ENCODE peak calls at places on chromosome 1, in five cellular contexts. G is SJCRH30, Y is colonic mucosa, D is cardiac muscle cell, W is GM23248. C is an unnamed sample. For H3K4me1, the result is how much of the 10 kb centered on the place peaks cover.

GRCh38 chr1:198620951-198621824 is 17.7 kb upstream of the PTPRC start:
- DNase-seq in G (peak), Y (no peak), D (no peak), W (no peak), C (no peak)

GRCh38 chr1:46724991-46725735 is 6.2 kb upstream of the EFCAB14 start:
- DNase-seq in G (peak), Y (peak), D (peak), W (peak), C (peak)

GRCh38 chr1:68173283-68174172 is 58.8 kb downstream of the WLS start:
- DNase-seq in G (peak), Y (no peak), D (no peak), W (peak), C (no peak)

GRCh38 chr1:30908446-30908885 is at the start of gene SDC3:
- DNase-seq in G (peak), Y (no peak), D (peak), W (peak), C (peak)

GRCh38 chr1:79437540-79437939 is 431.0 kb upstream of the ADGRL4 start:
- DNase-seq in G (no peak), Y (no peak), D (no peak), W (no peak), C (no peak)

GRCh38 chr1:221788466-221788865 is 46.6 kb upstream of the DUSP10 start:
- DNase-seq in G (no peak), Y (no peak), D (no peak), W (no peak), C (no peak)

GRCh38 chr1:183568176-183569041 is 21.9 kb downstream of the NCF2 start:
- DNase-seq in G (no peak), Y (no peak), D (no peak), W (no peak), C (no peak)

GRCh38 chr1:226730064-226730463 is 9.0 kb downstream of the ITPKB start:
- DNase-seq in G (no peak), Y (no peak), D (no peak), W (no peak), C (no peak)

GRCh38 chr1:228400237-228400651 is 6.4 kb downstream of the TRIM11 start:
- DNase-seq in G (no peak), Y (no peak), D (no peak), W (no peak), C (no peak)

GRCh38 chr1:20988030-20988825 is 188.5 kb downstream of the EIF4G3 start:
- DNase-seq in G (no peak), Y (no peak), D (no peak), W (no peak), C (no peak)

GRCh38 chr1:43444827-43445225 is 8.9 kb downstream of the HYI start:
- DNase-seq in G (no peak), Y (no peak), D (peak), W (no peak), C (peak)

GRCh38 chr1:209756608-209757445 is 974 bp downstream of the TRAF3IP3 start:
- DNase-seq in G (no peak), Y (no peak), D (no peak), W (no peak), C (peak)

GRCh38 chr1:33256701-33257387 is 552 bp downstream of the ZNF362 start:
- DNase-seq in G (peak), Y (peak), D (peak), W (peak), C (peak)

GRCh38 chr1:189220750-189221149 is 1256.9 kb downstream of the BRINP3 start:
- DNase-seq in G (no peak), Y (no peak), D (no peak), W (no peak), C (no peak)

GRCh38 chr1:241465673-241466072 is 53.9 kb downstream of the FH start:
- DNase-seq in G (no peak), Y (no peak), D (no peak), W (no peak), C (no peak)

GRCh38 chr1:71294178-71294577 is 213.3 kb upstream of the ZRANB2 start:
- DNase-seq in G (no peak), Y (no peak), D (no peak), W (peak), C (no peak)

GRCh38 chr1:17527036-17527914 is 12.2 kb upstream of the ARHGEF10L start:
- DNase-seq in G (no peak), Y (peak), D (no peak), W (peak), C (no peak)

GRCh38 chr1:55827350-55827749 is 612.2 kb upstream of the USP24 start:
- DNase-seq in G (no peak), Y (peak), D (no peak), W (peak), C (no peak)

GRCh38 chr1:18119978-18120377 is 12.4 kb downstream of the IGSF21 start:
- DNase-seq in G (no peak), Y (no peak), D (no peak), W (no peak), C (no peak)

GRCh38 chr1:21184266-21184665 is 7.6 kb upstream of the EIF4G3 start:
- DNase-seq in G (no peak), Y (no peak), D (peak), W (no peak), C (no peak)

GRCh38 chr1:220803401-220804201 is 16.9 kb downstream of the MTARC1 start:
- DNase-seq in G (no peak), Y (peak), D (no peak), W (peak), C (no peak)

GRCh38 chr1:29651684-29652665 is 415.7 kb downstream of the PTPRU start:
- DNase-seq in G (no peak), Y (peak), D (no peak), W (peak), C (no peak)

GRCh38 chr1:14634497-14634896 is 36.0 kb downstream of the KAZN start:
- DNase-seq in G (no peak), Y (no peak), D (peak), W (no peak), C (no peak)

GRCh38 chr1:204130989-204131892 is 20.6 kb downstream of the ETNK2 start:
- DNase-seq in G (no peak), Y (no peak), D (no peak), W (peak), C (no peak)

GRCh38 chr1:111480682-111481081 is 6.9 kb downstream of the C1orf162 start:
- DNase-seq in G (no peak), Y (no peak), D (no peak), W (no peak), C (no peak)
- H3K27ac ChIP-seq in G (no peak), Y (no peak), D (peak), W (no peak), C (no peak)

GRCh38 chr1:248670003-248670402 is 14.7 kb upstream of the OR2T27 start:
- DNase-seq in G (no peak), Y (no peak), D (no peak), W (no peak), C (no peak)
- H3K4me3 ChIP-seq in G (no peak), Y (no peak), D (no peak), W (no peak), C (no peak)

DNA sequence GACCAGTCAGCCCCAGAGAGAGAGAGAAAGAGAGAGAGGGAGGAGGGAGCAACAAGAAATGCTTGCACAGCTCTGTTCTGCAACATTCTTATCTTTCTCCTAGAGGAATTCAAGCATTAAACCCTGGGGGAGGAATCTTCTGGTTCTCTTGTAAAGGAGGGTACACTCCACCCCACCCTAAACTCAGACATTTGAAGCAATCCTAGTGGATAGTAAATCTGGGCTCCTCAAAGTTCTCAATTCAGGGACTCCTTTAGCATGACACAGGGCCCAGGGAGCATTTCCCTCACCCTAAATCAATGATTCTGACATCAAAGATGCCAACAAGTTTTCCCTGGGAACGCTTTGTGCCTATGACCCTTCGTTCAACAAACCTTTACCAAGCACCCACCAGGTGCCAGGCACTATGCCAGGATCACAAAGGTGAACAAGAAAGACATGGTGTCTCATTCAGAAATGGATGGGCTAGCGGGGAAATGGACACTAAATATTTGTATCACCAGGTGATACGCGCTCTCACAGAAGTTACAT is 11.9 kb upstream of the CAPN2 start:
- DNase-seq in G (no peak), Y (no peak), D (no peak), W (peak), C (no peak)
- H3K4me1 ChIP-seq in G (under half), Y (under half), D (under half), W (under half), C (under half)

DNA sequence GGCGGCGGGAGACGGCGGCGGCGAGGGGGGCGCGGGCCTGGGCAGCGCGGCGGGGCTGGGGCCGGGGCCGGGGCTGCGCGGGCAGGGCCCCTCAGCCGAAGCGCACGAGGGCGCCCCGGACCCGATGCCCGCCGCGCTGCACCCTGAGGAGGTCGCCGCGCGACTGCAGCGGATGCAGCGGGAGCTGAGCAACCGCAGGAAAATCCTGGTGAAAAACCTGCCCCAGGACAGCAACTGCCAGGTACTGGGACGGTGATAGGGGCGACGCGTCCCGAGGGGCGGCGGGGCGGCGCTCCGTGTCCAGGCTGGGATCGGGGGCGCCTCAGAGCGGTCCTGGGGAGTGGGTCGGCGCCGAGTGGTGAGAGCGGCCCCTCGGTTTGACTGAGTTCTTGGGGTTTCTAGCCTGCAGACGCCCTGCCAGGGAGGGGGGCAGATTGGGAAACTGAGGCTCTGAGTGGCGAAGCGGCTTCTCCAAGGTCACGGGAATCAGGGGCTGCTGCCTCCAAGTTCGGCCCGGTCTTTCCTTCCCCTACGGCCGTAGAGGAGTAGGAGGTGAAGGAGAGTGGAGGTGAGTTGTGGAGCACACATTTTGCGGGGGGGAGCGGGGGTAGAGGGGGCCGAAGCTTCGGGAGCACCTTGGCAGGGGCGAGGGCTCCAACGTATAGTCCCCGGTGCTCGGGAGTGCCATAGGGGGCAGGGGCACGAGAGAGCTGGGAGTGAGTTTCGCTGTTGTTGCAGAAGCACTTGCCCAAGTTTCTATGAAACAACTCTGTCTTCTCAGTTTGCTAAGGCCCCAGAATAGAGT is 508 bp downstream of the RAVER2 start:
- DNase-seq in G (peak), Y (peak), D (peak), W (peak), C (peak)
- H3K27ac ChIP-seq in G (peak), Y (peak), D (peak), W (no peak), C (peak)

GRCh38 chr1:6545276-6545934 is 8.9 kb downstream of the NOL9 start:
- DNase-seq in G (no peak), Y (no peak), D (no peak), W (peak), C (peak)
- H3K4me3 ChIP-seq in G (no peak), Y (no peak), D (no peak), W (no peak), C (no peak)

DNA sequence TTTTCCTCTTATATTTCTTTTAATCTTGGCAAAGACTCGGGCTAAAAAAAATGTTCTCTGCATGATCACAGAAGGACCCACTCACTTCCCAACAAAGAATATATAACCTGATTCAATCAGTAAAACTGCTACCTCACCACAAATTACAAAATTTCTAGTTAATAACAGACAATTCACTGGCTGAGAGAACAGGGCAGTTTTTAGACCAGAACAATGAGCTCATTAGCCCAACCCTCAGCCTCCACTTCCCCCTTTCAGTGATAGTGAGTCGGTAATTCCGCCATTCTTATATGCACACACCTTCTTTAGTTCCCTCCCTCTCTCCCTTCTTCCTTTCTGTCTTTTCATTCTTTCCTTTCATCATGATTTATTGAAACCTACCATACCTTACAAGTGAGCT is 8.9 kb downstream of the SIPA1L2 start:
- DNase-seq in G (no peak), Y (no peak), D (no peak), W (no peak), C (no peak)
- H3K4me1 ChIP-seq in G (under half), Y (under half), D (half or more), W (under half), C (under half)

GRCh38 chr1:201305815-201306214 is 22.5 kb downstream of the PKP1 start:
- DNase-seq in G (no peak), Y (no peak), D (no peak), W (no peak), C (peak)

GRCh38 chr1:201307239-201307638 is 23.9 kb downstream of the PKP1 start:
- DNase-seq in G (no peak), Y (no peak), D (no peak), W (peak), C (no peak)

GRCh38 chr1:201309420-201309819 is 26.1 kb downstream of the PKP1 start:
- DNase-seq in G (peak), Y (peak), D (peak), W (peak), C (no peak)

GRCh38 chr1:201310251-201310985 is 27.1 kb downstream of the PKP1 start:
- DNase-seq in G (peak), Y (no peak), D (no peak), W (no peak), C (no peak)

GRCh38 chr1:201307760-201308499 is 24.6 kb downstream of the PKP1 start:
- DNase-seq in G (no peak), Y (peak), D (no peak), W (peak), C (no peak)
- H3K27ac ChIP-seq in G (no peak), Y (peak), D (no peak), W (no peak), C (no peak)

GRCh38 chr1:239735081-239735480 is 348.7 kb downstream of the CHRM3 start:
- DNase-seq in G (no peak), Y (no peak), D (no peak), W (no peak), C (no peak)

GRCh38 chr1:239730378-239730777 is 344.0 kb downstream of the CHRM3 start:
- DNase-seq in G (no peak), Y (no peak), D (no peak), W (no peak), C (no peak)

GRCh38 chr1:239732770-239733169 is 346.4 kb downstream of the CHRM3 start:
- DNase-seq in G (no peak), Y (no peak), D (no peak), W (no peak), C (no peak)

GRCh38 chr1:239733995-239734394 is 347.6 kb downstream of the CHRM3 start:
- DNase-seq in G (no peak), Y (no peak), D (peak), W (no peak), C (no peak)

GRCh38 chr1:239731079-239731744 is 344.8 kb downstream of the CHRM3 start:
- DNase-seq in G (no peak), Y (no peak), D (no peak), W (no peak), C (no peak)
- H3K4me3 ChIP-seq in G (no peak), Y (no peak), D (no peak), W (no peak), C (no peak)

DNA sequence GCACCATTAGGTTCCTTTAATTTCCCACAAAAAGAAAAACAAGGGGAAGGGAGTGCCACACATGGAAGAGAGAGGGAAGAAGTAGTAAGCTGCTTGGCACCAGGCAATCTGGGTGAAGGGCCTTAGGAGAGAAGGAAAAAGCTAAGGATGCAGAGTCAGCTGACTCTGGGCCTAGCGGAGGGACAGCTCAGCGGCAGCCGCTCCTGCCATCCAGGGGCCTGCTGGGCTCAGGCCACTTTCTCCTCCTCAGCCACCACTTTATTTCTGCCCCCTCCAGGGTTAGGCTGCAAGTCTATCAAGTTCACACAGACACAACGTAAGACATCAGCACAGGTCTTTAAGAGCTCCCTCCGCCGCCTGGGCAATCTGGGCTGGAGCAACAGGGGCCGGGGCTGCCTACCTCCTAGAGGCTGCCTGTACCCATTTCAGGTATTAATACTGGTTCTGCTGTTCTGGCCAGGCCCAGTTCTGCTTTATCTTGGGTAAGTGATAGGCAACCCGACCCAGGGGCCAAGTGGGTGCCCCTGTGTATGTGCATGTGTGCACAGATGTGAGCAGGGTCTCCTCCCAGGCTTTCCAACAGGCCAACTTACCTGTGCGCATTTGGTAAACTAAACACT is 53.6 kb downstream of the SLC45A1 start:
- DNase-seq in G (no peak), Y (no peak), D (peak), W (peak), C (peak)
- H3K4me1 ChIP-seq in G (half or more), Y (under half), D (half or more), W (under half), C (under half)

GRCh38 chr1:58815069-58815679 is 31.3 kb upstream of the JUN start:
- DNase-seq in G (no peak), Y (peak), D (no peak), W (peak), C (peak)

GRCh38 chr1:58816747-58817221 is 32.9 kb upstream of the JUN start:
- DNase-seq in G (no peak), Y (no peak), D (no peak), W (peak), C (no peak)

GRCh38 chr1:58814251-58815068 is 30.6 kb upstream of the JUN start:
- DNase-seq in G (no peak), Y (peak), D (no peak), W (no peak), C (peak)

GRCh38 chr1:58815680-58816071 is 31.8 kb upstream of the JUN start:
- DNase-seq in G (no peak), Y (peak), D (no peak), W (peak), C (no peak)

DNA sequence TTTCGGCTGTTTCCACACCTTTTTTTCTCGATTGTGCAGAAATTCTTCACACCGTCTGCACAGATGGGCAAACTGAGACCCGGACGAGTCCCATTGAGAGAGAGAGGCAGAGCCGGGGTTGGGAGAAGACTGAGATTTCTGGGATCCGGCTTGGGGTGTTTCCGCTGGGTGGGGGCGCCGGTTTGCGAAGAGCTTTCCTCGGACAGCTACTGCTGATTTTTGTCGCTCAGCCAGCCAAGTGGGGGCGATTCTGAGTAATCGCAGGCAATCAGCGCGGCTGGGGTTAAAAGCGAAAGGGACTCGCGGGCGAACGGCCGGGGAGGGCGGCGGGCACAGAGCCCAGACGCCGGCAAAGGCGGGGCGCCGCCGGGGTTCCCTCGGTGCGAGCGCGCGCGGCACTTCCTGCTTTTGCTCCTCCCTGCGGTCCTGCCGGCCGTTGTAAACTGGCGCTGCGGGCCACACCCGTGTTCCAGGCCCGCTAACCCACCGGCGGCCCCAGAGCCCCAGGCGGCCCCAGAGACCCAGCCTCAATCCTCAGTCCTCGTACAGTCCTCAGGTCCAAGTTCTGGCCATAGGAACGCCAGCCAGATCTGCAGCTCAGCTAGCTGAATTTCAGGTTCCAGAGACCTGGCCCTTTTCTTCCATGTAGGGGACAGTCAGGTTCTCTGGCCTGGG is 32.4 kb upstream of the JUN start:
- DNase-seq in G (peak), Y (peak), D (peak), W (peak), C (peak)
- H3K27ac ChIP-seq in G (peak), Y (peak), D (no peak), W (peak), C (peak)

C was measured in aorta.